ENCODE peak calls at places on chromosome 18, in ten cellular contexts. One of them, this sample, is unnamed.

GRCh38 chr18:62857278-62857976 is 142.1 kb downstream of the PHLPP1 start:
- DNase-seq in midbrain: no peak
- DNase-seq in brain microvascular endothelial cell: no peak
- DNase-seq in Daoy: no peak
- DNase-seq in NCI-H69: peak; percentile 31
- DNase-seq in lung microvascular endothelial cell: no peak
- DNase-seq in small intestine: no peak
- DNase-seq in IMR-90: no peak
- DNase-seq in HFFc6: no peak
- DNase-seq in NCI-H748 treated with DMSO at 0.1 percent for 48 hours: no peak
- DNase-seq in this sample: no peak

GRCh38 chr18:54883816-54884604 is 55.7 kb downstream of the RAB27B start:
- DNase-seq in midbrain: no peak
- DNase-seq in brain microvascular endothelial cell: no peak
- DNase-seq in Daoy: no peak
- DNase-seq in NCI-H69: no peak
- DNase-seq in lung microvascular endothelial cell: no peak
- DNase-seq in small intestine: no peak
- DNase-seq in IMR-90: peak; percentile 25
- DNase-seq in HFFc6: no peak
- DNase-seq in NCI-H748 treated with DMSO at 0.1 percent for 48 hours: no peak
- DNase-seq in this sample: no peak

GRCh38 chr18:63460414-63460813 is 16.3 kb upstream of the SERPINB5 start:
- DNase-seq in midbrain: no peak
- DNase-seq in brain microvascular endothelial cell: no peak
- DNase-seq in Daoy: no peak
- DNase-seq in NCI-H69: no peak
- DNase-seq in lung microvascular endothelial cell: no peak
- DNase-seq in small intestine: no peak
- DNase-seq in IMR-90: no peak
- DNase-seq in HFFc6: no peak
- DNase-seq in NCI-H748 treated with DMSO at 0.1 percent for 48 hours: no peak
- DNase-seq in this sample: no peak

GRCh38 chr18:2901405-2901989 is 54.7 kb downstream of the EMILIN2 start:
- DNase-seq in midbrain: no peak
- DNase-seq in brain microvascular endothelial cell: no peak
- DNase-seq in Daoy: no peak
- DNase-seq in NCI-H69: no peak
- DNase-seq in lung microvascular endothelial cell: no peak
- DNase-seq in small intestine: no peak
- DNase-seq in IMR-90: peak; percentile 22
- DNase-seq in HFFc6: peak; percentile 34
- DNase-seq in NCI-H748 treated with DMSO at 0.1 percent for 48 hours: no peak
- DNase-seq in this sample: no peak

GRCh38 chr18:76686737-76687231 is 135.6 kb upstream of the ZNF236 start:
- DNase-seq in midbrain: peak; percentile 71
- DNase-seq in brain microvascular endothelial cell: peak; percentile 59
- DNase-seq in Daoy: peak; percentile 46
- DNase-seq in NCI-H69: peak; percentile 85
- DNase-seq in lung microvascular endothelial cell: peak; percentile 69
- DNase-seq in small intestine: peak; percentile 42
- DNase-seq in IMR-90: peak; percentile 57
- DNase-seq in HFFc6: peak; percentile 61
- DNase-seq in NCI-H748 treated with DMSO at 0.1 percent for 48 hours: peak; percentile 62
- DNase-seq in this sample: peak; percentile 37

GRCh38 chr18:58618822-58619553 is 9.9 kb downstream of the ALPK2 start:
- DNase-seq in midbrain: no peak
- DNase-seq in brain microvascular endothelial cell: no peak
- DNase-seq in Daoy: no peak
- DNase-seq in NCI-H69: no peak
- DNase-seq in lung microvascular endothelial cell: no peak
- DNase-seq in small intestine: no peak
- DNase-seq in IMR-90: peak; percentile 36
- DNase-seq in HFFc6: no peak
- DNase-seq in NCI-H748 treated with DMSO at 0.1 percent for 48 hours: no peak
- DNase-seq in this sample: no peak

GRCh38 chr18:36454848-36455458 is 157.4 kb downstream of the FHOD3 start:
- DNase-seq in midbrain: no peak
- DNase-seq in brain microvascular endothelial cell: no peak
- DNase-seq in Daoy: no peak
- DNase-seq in NCI-H69: peak; percentile 99
- DNase-seq in lung microvascular endothelial cell: no peak
- DNase-seq in small intestine: no peak
- DNase-seq in IMR-90: no peak
- DNase-seq in HFFc6: no peak
- DNase-seq in NCI-H748 treated with DMSO at 0.1 percent for 48 hours: peak; percentile 71
- DNase-seq in this sample: peak; percentile 67

GRCh38 chr18:62839874-62840713 is 124.8 kb downstream of the PHLPP1 start:
- DNase-seq in midbrain: no peak
- DNase-seq in brain microvascular endothelial cell: no peak
- DNase-seq in Daoy: no peak
- DNase-seq in NCI-H69: no peak
- DNase-seq in lung microvascular endothelial cell: no peak
- DNase-seq in small intestine: no peak
- DNase-seq in IMR-90: peak; percentile 54
- DNase-seq in HFFc6: no peak
- DNase-seq in NCI-H748 treated with DMSO at 0.1 percent for 48 hours: no peak
- DNase-seq in this sample: no peak

GRCh38 chr18:36315736-36316135 is 18.2 kb downstream of the FHOD3 start:
- DNase-seq in midbrain: no peak
- DNase-seq in brain microvascular endothelial cell: peak; percentile 72
- DNase-seq in Daoy: peak; percentile 84
- DNase-seq in NCI-H69: no peak
- DNase-seq in lung microvascular endothelial cell: no peak
- DNase-seq in small intestine: no peak
- DNase-seq in IMR-90: peak; percentile 63
- DNase-seq in HFFc6: peak; percentile 59
- DNase-seq in NCI-H748 treated with DMSO at 0.1 percent for 48 hours: no peak
- DNase-seq in this sample: no peak

GRCh38 chr18:79527656-79528055 is 131.9 kb downstream of the NFATC1 start:
- DNase-seq in midbrain: no peak
- DNase-seq in brain microvascular endothelial cell: no peak
- DNase-seq in Daoy: no peak
- DNase-seq in NCI-H69: no peak
- DNase-seq in lung microvascular endothelial cell: no peak
- DNase-seq in small intestine: no peak
- DNase-seq in IMR-90: no peak
- DNase-seq in HFFc6: no peak
- DNase-seq in NCI-H748 treated with DMSO at 0.1 percent for 48 hours: no peak
- DNase-seq in this sample: no peak

GRCh38 chr18:42712065-42712464 is 403.4 kb downstream of the RIT2 start:
- DNase-seq in midbrain: no peak
- DNase-seq in brain microvascular endothelial cell: no peak
- DNase-seq in Daoy: no peak
- DNase-seq in NCI-H69: peak; percentile 43
- DNase-seq in lung microvascular endothelial cell: no peak
- DNase-seq in small intestine: no peak
- DNase-seq in IMR-90: no peak
- DNase-seq in HFFc6: no peak
- DNase-seq in NCI-H748 treated with DMSO at 0.1 percent for 48 hours: no peak
- DNase-seq in this sample: no peak

GRCh38 chr18:48892146-48892855 is 58.5 kb downstream of the SMAD7 start:
- DNase-seq in midbrain: no peak
- DNase-seq in brain microvascular endothelial cell: no peak
- DNase-seq in Daoy: no peak
- DNase-seq in NCI-H69: peak; percentile 96
- DNase-seq in lung microvascular endothelial cell: no peak
- DNase-seq in small intestine: no peak
- DNase-seq in IMR-90: no peak
- DNase-seq in HFFc6: no peak
- DNase-seq in NCI-H748 treated with DMSO at 0.1 percent for 48 hours: no peak
- DNase-seq in this sample: no peak

GRCh38 chr18:31498450-31499156 is 626 bp downstream of the DSG2 start:
- DNase-seq in midbrain: no peak
- DNase-seq in brain microvascular endothelial cell: no peak
- DNase-seq in Daoy: peak; percentile 61
- DNase-seq in NCI-H69: no peak
- DNase-seq in lung microvascular endothelial cell: peak; percentile 6
- DNase-seq in small intestine: peak; percentile 49
- DNase-seq in IMR-90: no peak
- DNase-seq in HFFc6: no peak
- DNase-seq in NCI-H748 treated with DMSO at 0.1 percent for 48 hours: no peak
- DNase-seq in this sample: no peak

GRCh38 chr18:80104364-80104779 is 4.7 kb upstream of the ADNP2 start:
- DNase-seq in midbrain: no peak
- DNase-seq in brain microvascular endothelial cell: no peak
- DNase-seq in Daoy: no peak
- DNase-seq in NCI-H69: no peak
- DNase-seq in lung microvascular endothelial cell: no peak
- DNase-seq in small intestine: no peak
- DNase-seq in IMR-90: no peak
- DNase-seq in HFFc6: no peak
- DNase-seq in NCI-H748 treated with DMSO at 0.1 percent for 48 hours: no peak
- DNase-seq in this sample: no peak

GRCh38 chr18:55322176-55322735 is 265.7 kb downstream of the TCF4 start:
- DNase-seq in midbrain: peak; percentile 88
- DNase-seq in brain microvascular endothelial cell: peak; percentile 90
- DNase-seq in Daoy: peak; percentile 87
- DNase-seq in NCI-H69: peak; percentile 100
- DNase-seq in lung microvascular endothelial cell: peak; percentile 95
- DNase-seq in small intestine: peak; percentile 50
- DNase-seq in IMR-90: peak; percentile 96
- DNase-seq in HFFc6: peak; percentile 94
- DNase-seq in NCI-H748 treated with DMSO at 0.1 percent for 48 hours: peak; percentile 67
- DNase-seq in this sample: peak; percentile 62

GRCh38 chr18:28175930-28176673 is 828 bp downstream of the CDH2 start:
- DNase-seq in midbrain: peak; percentile 56
- DNase-seq in brain microvascular endothelial cell: no peak
- DNase-seq in Daoy: peak; percentile 37
- DNase-seq in NCI-H69: peak; percentile 57
- DNase-seq in lung microvascular endothelial cell: no peak
- DNase-seq in small intestine: no peak
- DNase-seq in IMR-90: peak; percentile 27
- DNase-seq in HFFc6: peak; percentile 27
- DNase-seq in NCI-H748 treated with DMSO at 0.1 percent for 48 hours: peak; percentile 40
- DNase-seq in this sample: peak; percentile 20

GRCh38 chr18:44680271-44681038 is at the start of gene SETBP1:
- DNase-seq in midbrain: peak; percentile 51
- DNase-seq in brain microvascular endothelial cell: no peak
- DNase-seq in Daoy: peak; percentile 62
- DNase-seq in NCI-H69: peak; percentile 99
- DNase-seq in lung microvascular endothelial cell: peak; percentile 51
- DNase-seq in small intestine: no peak
- DNase-seq in IMR-90: peak; percentile 2
- DNase-seq in HFFc6: no peak
- DNase-seq in NCI-H748 treated with DMSO at 0.1 percent for 48 hours: peak; percentile 71
- DNase-seq in this sample: peak; percentile 47

GRCh38 chr18:4096501-4096900 is 358.6 kb downstream of the DLGAP1 start:
- DNase-seq in midbrain: no peak
- DNase-seq in brain microvascular endothelial cell: no peak
- DNase-seq in Daoy: peak; percentile 65
- DNase-seq in NCI-H69: no peak
- DNase-seq in lung microvascular endothelial cell: no peak
- DNase-seq in small intestine: no peak
- DNase-seq in IMR-90: peak; percentile 26
- DNase-seq in HFFc6: peak; percentile 38
- DNase-seq in NCI-H748 treated with DMSO at 0.1 percent for 48 hours: no peak
- DNase-seq in this sample: no peak

GRCh38 chr18:45066868-45067267 is 386.2 kb downstream of the SETBP1 start:
- DNase-seq in midbrain: peak; percentile 21
- DNase-seq in brain microvascular endothelial cell: no peak
- DNase-seq in Daoy: no peak
- DNase-seq in NCI-H69: no peak
- DNase-seq in lung microvascular endothelial cell: no peak
- DNase-seq in small intestine: peak; percentile 6
- DNase-seq in IMR-90: no peak
- DNase-seq in HFFc6: no peak
- DNase-seq in NCI-H748 treated with DMSO at 0.1 percent for 48 hours: no peak
- DNase-seq in this sample: no peak

GRCh38 chr18:46622999-46623398 is 34.0 kb downstream of the LOXHD1 start:
- DNase-seq in midbrain: peak; percentile 27
- DNase-seq in brain microvascular endothelial cell: no peak
- DNase-seq in Daoy: no peak
- DNase-seq in NCI-H69: peak; percentile 43
- DNase-seq in lung microvascular endothelial cell: peak; percentile 6
- DNase-seq in small intestine: no peak
- DNase-seq in IMR-90: peak; percentile 15
- DNase-seq in HFFc6: peak; percentile 30
- DNase-seq in NCI-H748 treated with DMSO at 0.1 percent for 48 hours: no peak
- DNase-seq in this sample: peak; percentile 18

GRCh38 chr18:77061946-77062517 is 70.6 kb downstream of the MBP start:
- DNase-seq in midbrain: peak; percentile 64
- DNase-seq in brain microvascular endothelial cell: peak; percentile 91
- DNase-seq in Daoy: no peak
- DNase-seq in NCI-H69: no peak
- DNase-seq in lung microvascular endothelial cell: no peak
- DNase-seq in small intestine: no peak
- DNase-seq in IMR-90: no peak
- DNase-seq in HFFc6: no peak
- DNase-seq in NCI-H748 treated with DMSO at 0.1 percent for 48 hours: no peak
- DNase-seq in this sample: no peak

GRCh38 chr18:61901334-61901986 is 8.7 kb upstream of the RNF152 start:
- DNase-seq in midbrain: no peak
- DNase-seq in brain microvascular endothelial cell: no peak
- DNase-seq in Daoy: peak; percentile 43
- DNase-seq in NCI-H69: peak; percentile 90
- DNase-seq in lung microvascular endothelial cell: peak; percentile 24
- DNase-seq in small intestine: peak; percentile 75
- DNase-seq in IMR-90: peak; percentile 53
- DNase-seq in HFFc6: no peak
- DNase-seq in NCI-H748 treated with DMSO at 0.1 percent for 48 hours: peak; percentile 62
- DNase-seq in this sample: peak; percentile 43

GRCh38 chr18:76494541-76495403 is at the start of gene ZNF516:
- DNase-seq in midbrain: no peak
- DNase-seq in brain microvascular endothelial cell: no peak
- DNase-seq in Daoy: peak; percentile 48
- DNase-seq in NCI-H69: peak; percentile 90
- DNase-seq in lung microvascular endothelial cell: peak; percentile 41
- DNase-seq in small intestine: peak; percentile 39
- DNase-seq in IMR-90: peak; percentile 34
- DNase-seq in HFFc6: no peak
- DNase-seq in NCI-H748 treated with DMSO at 0.1 percent for 48 hours: no peak
- DNase-seq in this sample: no peak

GRCh38 chr18:58997811-58998337 is 133.2 kb downstream of the ZNF532 start:
- DNase-seq in midbrain: no peak
- DNase-seq in brain microvascular endothelial cell: peak; percentile 92
- DNase-seq in Daoy: peak; percentile 49
- DNase-seq in NCI-H69: no peak
- DNase-seq in lung microvascular endothelial cell: peak; percentile 96
- DNase-seq in small intestine: no peak
- DNase-seq in IMR-90: peak; percentile 88
- DNase-seq in HFFc6: peak; percentile 93
- DNase-seq in NCI-H748 treated with DMSO at 0.1 percent for 48 hours: no peak
- DNase-seq in this sample: no peak

GRCh38 chr18:12679183-12679786 is 21.4 kb upstream of the SPIRE1 start:
- DNase-seq in midbrain: no peak
- DNase-seq in brain microvascular endothelial cell: peak; percentile 48
- DNase-seq in Daoy: peak; percentile 28
- DNase-seq in NCI-H69: no peak
- DNase-seq in lung microvascular endothelial cell: peak; percentile 92
- DNase-seq in small intestine: no peak
- DNase-seq in IMR-90: peak; percentile 42
- DNase-seq in HFFc6: no peak
- DNase-seq in NCI-H748 treated with DMSO at 0.1 percent for 48 hours: no peak
- DNase-seq in this sample: no peak

GRCh38 chr18:23802817-23803216 is 113.6 kb downstream of the LAMA3 start:
- DNase-seq in midbrain: no peak
- DNase-seq in brain microvascular endothelial cell: no peak
- DNase-seq in Daoy: no peak
- DNase-seq in NCI-H69: no peak
- DNase-seq in lung microvascular endothelial cell: no peak
- DNase-seq in small intestine: no peak
- DNase-seq in IMR-90: no peak
- DNase-seq in HFFc6: no peak
- DNase-seq in NCI-H748 treated with DMSO at 0.1 percent for 48 hours: no peak
- DNase-seq in this sample: no peak

GRCh38 chr18:70683263-70683662 is 394.4 kb downstream of the SOCS6 start:
- DNase-seq in midbrain: no peak
- DNase-seq in brain microvascular endothelial cell: no peak
- DNase-seq in Daoy: no peak
- DNase-seq in NCI-H69: no peak
- DNase-seq in lung microvascular endothelial cell: no peak
- DNase-seq in small intestine: no peak
- DNase-seq in IMR-90: no peak
- DNase-seq in HFFc6: no peak
- DNase-seq in NCI-H748 treated with DMSO at 0.1 percent for 48 hours: no peak
- DNase-seq in this sample: no peak

This sample was measured in DMS153.